ENCODE peak calls at places on chromosomes 1 and 21, in seven cellular contexts. I is AG08395; K is MCF 10A; W is RCC 7860; J is stimulated activated naive CD8-positive, alpha-beta T cell treated with anti-CD3 and anti-CD28 coated beads, Interleukin-15, Interleukin-2, amounts not matched to agents 100 U/mL and 50 U/mL, for 24 hours; T is stimulated activated CD8-positive, alpha-beta memory T cell treated with anti-CD3 and anti-CD28 coated beads, Interleukin-2, amount 100 ng/mL, for 1 hour; N is stimulated activated CD4-positive, alpha-beta T cell treated with anti-CD3 and anti-CD28 coated beads, Interleukin-4, amount 100 ng/mL, for 48 hours. M is an unnamed sample.

GRCh38 chr1:53087332-53088285 is 25.6 kb downstream of the PODN start:
- DNase-seq in I (no peak), K (no peak), W (no peak), J (no peak), T (no peak), N (no peak), M (no peak)

GRCh38 chr1:243658596-243659105 is 191.4 kb downstream of the AKT3 start:
- DNase-seq in I (no peak), K (peak; percentile 63), W (no peak), J (no peak), T (no peak), N (no peak), M (no peak)

GRCh38 chr1:207032528-207033017 is at the start of gene C1orf116:
- DNase-seq in I (no peak), K (peak; percentile 98), W (no peak), J (no peak), T (no peak), N (no peak), M (no peak)

GRCh38 chr1:200794506-200795065 is 55.9 kb downstream of the CAMSAP2 start:
- DNase-seq in I (peak; percentile 6), K (no peak), W (no peak), J (no peak), T (no peak), N (no peak), M (no peak)

GRCh38 chr1:192801451-192801850 is 7.4 kb upstream of the RGS2 start:
- DNase-seq in I (peak; percentile 36), K (no peak), W (no peak), J (no peak), T (no peak), N (no peak), M (no peak)

GRCh38 chr1:230972855-230973271 is 5.8 kb downstream of the TTC13 start:
- DNase-seq in I (peak; percentile 17), K (no peak), W (no peak), J (peak; percentile 38), T (peak; percentile 14), N (peak; percentile 28), M (peak; percentile 38)

GRCh38 chr21:21997390-21998333 is 999.5 kb downstream of the NCAM2 start:
- DNase-seq in I (no peak), K (no peak), W (no peak), J (no peak), T (no peak), N (no peak), M (no peak)

GRCh38 chr21:29221259-29221744 is 77.4 kb upstream of the BACH1 start:
- DNase-seq in I (no peak), K (no peak), W (no peak), J (no peak), T (no peak), N (no peak), M (no peak)

GRCh38 chr1:109792056-109792831 is 28.5 kb upstream of the EPS8L3 start:
- DNase-seq in I (peak; percentile 90), K (peak; percentile 82), W (peak; percentile 97), J (no peak), T (no peak), N (no peak), M (no peak)

GRCh38 chr21:46024983-46025860 is 43.7 kb downstream of the COL6A1 start:
- DNase-seq in I (peak; percentile 41), K (no peak), W (no peak), J (no peak), T (no peak), N (no peak), M (no peak)

GRCh38 chr1:206658981-206659273 is 23.6 kb downstream of the DYRK3 start:
- DNase-seq in I (no peak), K (no peak), W (no peak), J (no peak), T (no peak), N (no peak), M (no peak)

GRCh38 chr1:204997616-204998015 is 45.4 kb upstream of the CNTN2 start:
- DNase-seq in I (no peak), K (no peak), W (no peak), J (no peak), T (no peak), N (no peak), M (no peak)

GRCh38 chr1:179728266-179728665 is 14.8 kb upstream of the FAM163A start:
- DNase-seq in I (no peak), K (no peak), W (no peak), J (no peak), T (no peak), N (no peak), M (no peak)

GRCh38 chr1:185929759-185930158 is 195.6 kb downstream of the HMCN1 start:
- DNase-seq in I (peak; percentile 16), K (peak; percentile 58), W (no peak), J (no peak), T (no peak), N (no peak), M (no peak)

GRCh38 chr1:14625587-14626447 is 27.3 kb downstream of the KAZN start:
- DNase-seq in I (no peak), K (no peak), W (no peak), J (no peak), T (no peak), N (no peak), M (no peak)

GRCh38 chr1:98662354-98662665 is 789 bp downstream of the SNX7 start:
- DNase-seq in I (peak; percentile 38), K (no peak), W (peak; percentile 28), J (no peak), T (no peak), N (no peak), M (no peak)

GRCh38 chr1:226274138-226274537 is 34.8 kb downstream of the LIN9 start:
- DNase-seq in I (no peak), K (no peak), W (no peak), J (no peak), T (no peak), N (no peak), M (no peak)

GRCh38 chr1:183040600-183040999 is 17.4 kb downstream of the LAMC1 start:
- DNase-seq in I (no peak), K (no peak), W (no peak), J (no peak), T (no peak), N (no peak), M (no peak)

GRCh38 chr1:28114844-28115243 is 26.4 kb upstream of the EYA3 start:
- DNase-seq in I (no peak), K (no peak), W (no peak), J (no peak), T (no peak), N (no peak), M (no peak)

GRCh38 chr1:29920784-29921183 is 684.5 kb downstream of the PTPRU start:
- DNase-seq in I (no peak), K (no peak), W (no peak), J (no peak), T (no peak), N (no peak), M (no peak)

GRCh38 chr1:17139637-17140036 is 20.4 kb upstream of the PADI2 start:
- DNase-seq in I (no peak), K (no peak), W (no peak), J (no peak), T (no peak), N (no peak), M (no peak)

GRCh38 chr1:162145280-162145965 is 75.9 kb downstream of the NOS1AP start:
- DNase-seq in I (no peak), K (no peak), W (no peak), J (no peak), T (no peak), N (no peak), M (no peak)

GRCh38 chr1:184188091-184188490 is 136.6 kb downstream of the TSEN15 start:
- DNase-seq in I (no peak), K (no peak), W (no peak), J (no peak), T (no peak), N (no peak), M (no peak)

GRCh38 chr21:21415741-21416140 is 417.5 kb downstream of the NCAM2 start:
- DNase-seq in I (no peak), K (no peak), W (no peak), J (no peak), T (no peak), N (no peak), M (no peak)

GRCh38 chr1:6795203-6795602 is 9.9 kb downstream of the CAMTA1 start:
- DNase-seq in I (no peak), K (no peak), W (no peak), J (no peak), T (no peak), N (no peak), M (no peak)

GRCh38 chr21:38984982-38985422 is 179.3 kb downstream of the ETS2 start:
- DNase-seq in I (peak; percentile 90), K (peak; percentile 28), W (peak; percentile 85), J (peak; percentile 33), T (no peak), N (no peak), M (peak; percentile 18)

GRCh38 chr1:111101854-111102642 is 37.8 kb downstream of the DRAM2 start:
- DNase-seq in I (no peak), K (peak; percentile 60), W (no peak), J (no peak), T (no peak), N (no peak), M (no peak)

GRCh38 chr1:192986110-192986747 is 72.9 kb downstream of the UCHL5 start:
- DNase-seq in I (no peak), K (no peak), W (no peak), J (peak; percentile 14), T (no peak), N (peak; percentile 53), M (no peak)

M was measured in activated naive CD8-positive, alpha-beta T cell treated with anti-CD3 and anti-CD28 coated beads, Interleukin-2, amount 50 U/mL, for 24 hours.